ENCODE peak calls at places on chromosome 3, in five cellular contexts. L is neural progenitor cell, Z is HepG2, C is uterus, X is esophagus squamous epithelium. M is an unnamed sample.

GRCh38 chr3:171159024-171159821 is 132.7 kb upstream of the SLC2A2 start:
- DNase-seq in L (no peak), Z (no peak), C (no peak), X (no peak), M (no peak)

GRCh38 chr3:170222647-170223541 is 670 bp downstream of the PRKCI start:
- DNase-seq in L (peak), Z (peak), C (no peak), X (peak), M (peak)

GRCh38 chr3:127273196-127273595 is 14.7 kb downstream of the PRR20G start:
- DNase-seq in L (no peak), Z (no peak), C (no peak), X (no peak), M (no peak)

GRCh38 chr3:24881239-24881638 is 386.6 kb upstream of the THRB start:
- DNase-seq in L (no peak), Z (no peak), C (no peak), X (no peak), M (no peak)

GRCh38 chr3:42711491-42712343 is 9.1 kb upstream of the HHATL start:
- DNase-seq in L (no peak), Z (no peak), C (peak), X (no peak), M (no peak)

GRCh38 chr3:132722165-132723023 is at the start of gene NPHP3:
- DNase-seq in L (peak), Z (peak), C (peak), X (peak), M (peak)

GRCh38 chr3:44186111-44186672 is 55.5 kb upstream of the TOPAZ1 start:
- DNase-seq in L (no peak), Z (no peak), C (no peak), X (no peak), M (no peak)

GRCh38 chr3:30583973-30584372 is 22.4 kb upstream of the TGFBR2 start:
- DNase-seq in L (no peak), Z (peak), C (no peak), X (no peak), M (no peak)

GRCh38 chr3:103388214-103388613 is 953.4 kb downstream of the ZPLD1 start:
- DNase-seq in L (no peak), Z (no peak), C (no peak), X (no peak), M (no peak)

GRCh38 chr3:122076414-122077292 is 21.5 kb downstream of the CD86 start:
- DNase-seq in L (no peak), Z (peak), C (no peak), X (no peak), M (peak)

GRCh38 chr3:177810162-177810623 is 612.9 kb upstream of the TBL1XR1 start:
- DNase-seq in L (no peak), Z (peak), C (no peak), X (no peak), M (no peak)

GRCh38 chr3:155870945-155871745 is 695 bp downstream of the GMPS start:
- DNase-seq in L (peak), Z (no peak), C (peak), X (no peak), M (peak)

GRCh38 chr3:159731254-159731653 is 257.4 kb upstream of the IL12A start:
- DNase-seq in L (no peak), Z (no peak), C (no peak), X (no peak), M (no peak)

GRCh38 chr3:120214161-120214560 is 70.9 kb downstream of the GPR156 start:
- DNase-seq in L (no peak), Z (no peak), C (no peak), X (no peak), M (no peak)

GRCh38 chr3:183378008-183378407 is 50.4 kb downstream of the MCF2L2 start:
- DNase-seq in L (no peak), Z (no peak), C (no peak), X (no peak), M (no peak)

GRCh38 chr3:170410428-170411029 is 8.1 kb upstream of the CLDN11 start:
- DNase-seq in L (no peak), Z (no peak), C (no peak), X (no peak), M (peak)

GRCh38 chr3:177982034-177982433 is 554.2 kb upstream of the KCNMB2 start:
- DNase-seq in L (no peak), Z (no peak), C (no peak), X (no peak), M (no peak)

GRCh38 chr3:100602506-100603444 is 6.6 kb upstream of the ADGRG7 start:
- DNase-seq in L (no peak), Z (peak), C (no peak), X (no peak), M (peak)

GRCh38 chr3:37813403-37813802 is 48.3 kb upstream of the CTDSPL start:
- DNase-seq in L (no peak), Z (no peak), C (no peak), X (no peak), M (peak)

GRCh38 chr3:104080228-104080627 is 1286.5 kb upstream of the ALCAM start:
- DNase-seq in L (no peak), Z (no peak), C (no peak), X (no peak), M (no peak)

GRCh38 chr3:53069422-53070068 is 23.7 kb upstream of the SFMBT1 start:
- DNase-seq in L (peak), Z (no peak), C (no peak), X (no peak), M (no peak)

GRCh38 chr3:108713801-108714200 is 43.4 kb downstream of the RETNLB start:
- DNase-seq in L (no peak), Z (no peak), C (no peak), X (no peak), M (no peak)

GRCh38 chr3:122085666-122086065 is 30.5 kb downstream of the CD86 start:
- DNase-seq in L (no peak), Z (no peak), C (no peak), X (no peak), M (peak)

GRCh38 chr3:135862361-135862760 is 103.2 kb upstream of the PPP2R3A start:
- DNase-seq in L (no peak), Z (no peak), C (no peak), X (no peak), M (no peak)

GRCh38 chr3:188940213-188940914 is 231.4 kb upstream of the TPRG1 start:
- DNase-seq in L (no peak), Z (no peak), C (peak), X (no peak), M (no peak)

GRCh38 chr3:151067158-151067557 is 18.3 kb upstream of the MED12L start:
- DNase-seq in L (no peak), Z (peak), C (no peak), X (no peak), M (peak)

GRCh38 chr3:75144396-75144795 is 519.7 kb upstream of the FRG2C start:
- DNase-seq in L (no peak), Z (peak), C (no peak), X (no peak), M (no peak)

GRCh38 chr3:55804170-55805095 is 317.3 kb upstream of the WNT5A start:
- DNase-seq in L (peak), Z (no peak), C (no peak), X (no peak), M (no peak)

GRCh38 chr3:170178631-170179030 is 2.9 kb downstream of the PHC3 start:
- DNase-seq in L (no peak), Z (no peak), C (no peak), X (no peak), M (peak)

GRCh38 chr3:88168171-88168570 is 18.4 kb downstream of the C3orf38 start:
- DNase-seq in L (no peak), Z (no peak), C (no peak), X (no peak), M (no peak)

GRCh38 chr3:87228316-87228715 is 1.2 kb downstream of the CHMP2B start:
- DNase-seq in L (peak), Z (peak), C (no peak), X (no peak), M (no peak)

GRCh38 chr3:32421991-32422859 is 30.6 kb downstream of the CMTM7 start:
- DNase-seq in L (no peak), Z (no peak), C (peak), X (peak), M (no peak)

GRCh38 chr3:179973024-179973423 is 63.7 kb downstream of the PEX5L start:
- DNase-seq in L (no peak), Z (no peak), C (no peak), X (no peak), M (no peak)

GRCh38 chr3:128609294-128609693 is 41.3 kb downstream of the RPN1 start:
- DNase-seq in L (no peak), Z (no peak), C (no peak), X (no peak), M (no peak)
- TF ChIP-seq CTCF in L (no peak), Z (no peak), C (no peak), X (no peak), M (no peak)

DNA sequence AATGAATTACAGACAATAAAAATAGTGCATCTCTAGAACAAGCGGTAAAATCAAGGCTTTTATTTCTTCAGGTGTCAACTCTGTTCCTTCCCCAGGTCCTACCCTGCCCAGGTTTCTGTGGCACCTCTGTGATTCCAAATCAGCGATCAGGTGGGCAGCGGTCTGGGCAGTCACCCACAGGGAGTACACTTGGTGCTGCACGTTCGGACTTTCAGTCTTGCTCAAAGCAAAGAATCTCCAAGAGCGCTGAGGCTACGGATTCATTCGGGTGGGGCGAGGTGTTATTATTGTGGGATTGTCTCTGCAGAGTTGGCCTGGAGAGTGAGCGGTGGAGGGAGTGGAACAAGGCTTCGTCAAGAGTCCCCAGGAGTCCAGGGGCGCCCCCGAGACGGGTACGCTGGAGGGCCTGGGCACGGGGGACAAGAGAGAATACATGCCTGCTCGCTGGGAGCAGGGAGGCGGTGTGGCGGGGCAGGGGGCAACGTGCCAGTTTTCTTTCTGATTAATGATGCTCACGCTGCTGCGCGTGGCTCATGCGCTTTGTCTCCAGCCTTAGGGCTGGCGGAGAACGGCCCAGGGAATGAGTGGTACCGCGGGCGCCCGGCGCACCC is 580 bp upstream of the ARPP21 start:
- DNase-seq in L (no peak), Z (no peak), C (no peak), X (no peak), M (no peak)
- H3K4me3 ChIP-seq in L (peak), Z (no peak), C (no peak), X (no peak), M (no peak)

DNA sequence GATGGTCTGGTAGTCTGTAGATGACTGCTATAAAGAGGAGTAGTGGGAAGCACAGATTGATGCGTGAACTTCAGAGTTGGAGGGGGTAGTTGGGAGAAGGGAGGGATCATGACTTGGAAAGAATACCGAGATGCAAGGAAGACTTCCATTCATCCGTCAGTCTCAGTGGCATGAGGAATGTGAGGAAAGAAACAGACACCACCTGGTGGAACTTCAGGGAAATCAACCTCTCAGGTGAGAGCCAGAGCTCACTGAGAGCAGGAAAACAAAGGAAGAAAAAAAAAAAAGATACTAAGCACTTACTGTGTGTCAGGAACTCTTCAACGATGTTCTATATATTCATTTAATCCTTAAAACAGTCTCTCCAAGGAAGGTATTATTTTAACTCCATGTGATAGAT is 172.4 kb downstream of the OXSM start:
- DNase-seq in L (peak), Z (peak), C (no peak), X (no peak), M (no peak)
- TF ChIP-seq CTCF in L (peak), Z (peak), C (no peak), X (no peak), M (no peak)

DNA sequence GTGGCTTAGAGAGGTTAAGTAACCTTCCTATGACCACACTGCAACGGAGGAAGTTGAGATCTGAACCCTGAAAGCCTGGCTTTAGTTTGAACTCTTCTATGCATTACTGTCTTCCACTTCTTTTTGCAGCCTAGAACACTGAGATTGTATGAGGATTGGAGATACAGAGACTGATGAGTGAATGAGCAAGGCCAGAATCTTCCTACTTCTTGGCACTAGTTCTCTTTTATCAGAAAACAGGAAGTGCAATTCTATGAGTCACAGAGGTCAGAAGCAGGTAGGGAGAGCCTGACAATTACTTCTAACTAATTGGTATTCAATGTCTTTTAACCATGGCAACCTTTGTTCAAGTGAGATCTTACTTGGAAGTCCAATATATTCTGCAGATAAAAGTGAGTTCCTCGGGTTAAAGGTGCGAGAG is 219.0 kb downstream of the SHQ1 start:
- DNase-seq in L (no peak), Z (no peak), C (no peak), X (no peak), M (peak)
- H3K4me3 ChIP-seq in L (no peak), Z (no peak), C (no peak), X (no peak), M (no peak)

DNA sequence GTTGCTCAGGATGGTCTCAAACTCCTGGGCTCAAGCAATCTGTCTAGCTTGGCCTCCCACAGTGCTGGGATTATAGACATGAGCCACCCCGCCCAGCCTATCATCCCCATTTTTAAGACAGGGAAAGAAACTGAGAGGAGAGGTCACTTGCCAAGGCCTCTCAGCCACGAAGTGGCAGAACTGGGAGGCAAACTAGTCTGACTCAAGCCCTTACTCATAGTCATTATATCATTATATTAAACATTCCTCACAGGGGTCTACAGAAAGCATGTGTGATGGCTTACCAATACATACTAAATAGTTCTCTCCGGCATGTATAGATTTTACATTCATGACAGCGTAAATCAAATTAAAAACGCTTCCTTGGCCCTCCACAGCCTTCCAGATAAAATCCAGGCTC is 62.0 kb upstream of the ZBTB38 start:
- DNase-seq in L (no peak), Z (no peak), C (no peak), X (no peak), M (no peak)
- TF ChIP-seq CTCF in L (no peak), Z (no peak), C (no peak), X (no peak), M (no peak)

GRCh38 chr3:49868951-49869454 is 703 bp downstream of the CAMKV start:
- DNase-seq in L (peak), Z (no peak), C (no peak), X (no peak), M (no peak)

GRCh38 chr3:49867400-49867799 is 2.3 kb downstream of the CAMKV start:
- DNase-seq in L (no peak), Z (no peak), C (no peak), X (no peak), M (no peak)

GRCh38 chr3:49869525-49870126 is at the start of gene CAMKV:
- DNase-seq in L (peak), Z (no peak), C (no peak), X (no peak), M (no peak)

GRCh38 chr3:49865198-49865784 is 4.4 kb downstream of the CAMKV start:
- DNase-seq in L (no peak), Z (no peak), C (no peak), X (no peak), M (no peak)

GRCh38 chr3:49867871-49868321 is 1.8 kb downstream of the CAMKV start:
- DNase-seq in L (peak), Z (peak), C (no peak), X (no peak), M (peak)
- H3K4me3 ChIP-seq in L (peak), Z (no peak), C (no peak), X (no peak), M (no peak)

DNA sequence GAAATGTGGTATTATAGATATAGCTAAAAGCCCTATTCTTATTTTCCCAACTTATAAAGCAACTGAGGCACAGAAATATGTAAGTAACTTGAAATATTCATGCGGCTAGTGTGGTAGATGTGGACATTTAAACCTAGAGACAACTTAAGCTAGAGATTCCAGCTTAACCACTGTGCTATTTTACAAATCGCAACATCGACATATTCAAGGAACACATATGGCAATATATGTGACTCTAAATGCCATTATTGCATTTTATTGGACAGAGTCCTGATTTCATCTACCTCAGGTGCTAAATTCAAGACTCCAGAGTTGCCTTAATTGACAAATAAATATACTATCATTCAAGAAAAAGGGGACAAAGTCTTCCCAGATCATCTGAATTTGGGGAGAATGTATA is 442.3 kb downstream of the NLGN1 start:
- DNase-seq in L (no peak), Z (no peak), C (no peak), X (no peak), M (no peak)
- TF ChIP-seq CTCF in L (no peak), Z (no peak), C (no peak), X (no peak), M (no peak)

DNA sequence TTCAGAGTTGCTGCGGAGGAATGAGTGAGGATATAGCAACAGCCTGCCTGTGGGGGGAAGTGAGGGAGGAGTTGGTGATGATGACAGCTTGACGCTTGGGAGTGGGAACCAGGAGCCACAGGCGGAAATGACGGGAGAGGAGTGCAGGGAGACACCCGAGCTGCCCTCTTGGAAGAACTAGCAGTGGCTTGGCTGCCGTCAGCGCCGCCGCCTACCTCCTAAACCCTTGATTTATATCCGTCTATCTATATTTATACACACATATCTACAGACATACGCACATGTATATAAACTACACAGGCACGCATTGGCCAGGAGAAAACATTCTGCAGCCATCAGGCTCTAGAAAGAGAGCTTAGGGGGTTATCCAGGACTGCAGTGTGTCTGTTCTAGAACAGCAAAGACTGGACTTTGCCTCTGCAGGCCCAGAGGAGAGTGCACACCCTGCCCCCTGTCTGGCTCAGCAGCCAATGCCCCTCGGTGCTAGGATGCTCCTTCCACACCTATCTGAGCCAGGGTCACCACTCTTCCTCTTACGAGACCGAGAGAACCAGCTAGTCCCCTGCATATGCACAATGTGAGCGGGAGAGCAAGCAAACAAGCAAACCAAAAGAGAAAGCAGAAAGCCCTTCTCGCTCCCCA is 45.3 kb upstream of the MAGEF1 start:
- DNase-seq in L (no peak), Z (no peak), C (peak), X (no peak), M (no peak)
- H3K4me3 ChIP-seq in L (no peak), Z (no peak), C (no peak), X (no peak), M (no peak)